ENCODE peak calls at places on chromosomes 16 and 17, in ten cellular contexts. G, M, F, B, U, T, P, Z, I and J are unnamed samples.

GRCh38 chr16:64122177-64122576 is 999.7 kb downstream of the CDH11 start:
- DNase-seq in G (no peak), M (no peak), F (no peak), B (no peak), U (no peak), T (no peak), P (no peak), Z (no peak), I (no peak), J (no peak)

GRCh38 chr16:75244844-75245758 is 6.3 kb downstream of the BCAR1 start:
- DNase-seq in G (peak; percentile 87), M (peak; percentile 93), F (peak; percentile 83), B (peak; percentile 98), U (no peak), T (peak; percentile 84), P (peak; percentile 90), Z (peak; percentile 65), I (peak; percentile 86), J (peak; percentile 93)

GRCh38 chr17:80361495-80362220 is 53.3 kb upstream of the ENDOV start:
- DNase-seq in G (no peak), M (no peak), F (no peak), B (no peak), U (peak; percentile 70), T (no peak), P (peak; percentile 35), Z (no peak), I (peak; percentile 56), J (no peak)

GRCh38 chr17:48995332-48995870 is 1.8 kb upstream of the IGF2BP1 start:
- DNase-seq in G (no peak), M (no peak), F (no peak), B (no peak), U (peak; percentile 84), T (no peak), P (peak; percentile 59), Z (no peak), I (no peak), J (no peak)

GRCh38 chr16:89581861-89582563 is 6.5 kb downstream of the CPNE7 start:
- DNase-seq in G (no peak), M (peak; percentile 65), F (no peak), B (peak; percentile 82), U (no peak), T (no peak), P (no peak), Z (peak; percentile 46), I (no peak), J (peak; percentile 52)

GRCh38 chr16:65119905-65120341 is 1.9 kb downstream of the CDH11 start:
- DNase-seq in G (no peak), M (no peak), F (no peak), B (peak; percentile 48), U (no peak), T (no peak), P (peak; percentile 19), Z (no peak), I (peak; percentile 63), J (peak; percentile 76)

GRCh38 chr17:39270923-39271322 is 45.2 kb upstream of the STAC2 start:
- DNase-seq in G (peak; percentile 69), M (no peak), F (no peak), B (peak; percentile 55), U (no peak), T (no peak), P (no peak), Z (peak; percentile 32), I (no peak), J (peak; percentile 11)

GRCh38 chr17:17900615-17901520 is 64.1 kb upstream of the SREBF1 start:
- DNase-seq in G (peak; percentile 80), M (peak; percentile 85), F (peak; percentile 73), B (peak; percentile 99), U (no peak), T (peak; percentile 81), P (no peak), Z (peak; percentile 89), I (peak; percentile 88), J (peak; percentile 95)

GRCh38 chr16:48235058-48235555 is 9.0 kb upstream of the LONP2 start:
- DNase-seq in G (no peak), M (no peak), F (no peak), B (no peak), U (no peak), T (no peak), P (no peak), Z (no peak), I (no peak), J (no peak)

GRCh38 chr16:24423332-24423731 is 116.0 kb upstream of the RBBP6 start:
- DNase-seq in G (no peak), M (no peak), F (no peak), B (no peak), U (no peak), T (no peak), P (no peak), Z (no peak), I (no peak), J (no peak)

GRCh38 chr16:67966549-67967182 is 1.8 kb downstream of the SLC12A4 start:
- DNase-seq in G (no peak), M (no peak), F (peak; percentile 53), B (peak; percentile 33), U (peak; percentile 49), T (no peak), P (no peak), Z (no peak), I (no peak), J (no peak)

GRCh38 chr17:74555427-74555826 is 9.5 kb upstream of the CD300C start:
- DNase-seq in G (no peak), M (no peak), F (no peak), B (no peak), U (no peak), T (no peak), P (no peak), Z (no peak), I (no peak), J (no peak)

GRCh38 chr17:82216301-82217119 is 3.9 kb upstream of the CCDC57 start:
- DNase-seq in G (peak; percentile 40), M (peak; percentile 92), F (peak; percentile 61), B (peak; percentile 81), U (peak; percentile 16), T (peak; percentile 66), P (no peak), Z (peak; percentile 81), I (no peak), J (no peak)

GRCh38 chr16:89145406-89146161 is 26.0 kb upstream of the CDH15 start:
- DNase-seq in G (no peak), M (no peak), F (no peak), B (no peak), U (no peak), T (no peak), P (no peak), Z (no peak), I (peak; percentile 25), J (no peak)

GRCh38 chr16:84448444-84448843 is 56.0 kb downstream of the MEAK7 start:
- DNase-seq in G (no peak), M (no peak), F (no peak), B (no peak), U (no peak), T (no peak), P (no peak), Z (no peak), I (peak; percentile 19), J (no peak)

DNA sequence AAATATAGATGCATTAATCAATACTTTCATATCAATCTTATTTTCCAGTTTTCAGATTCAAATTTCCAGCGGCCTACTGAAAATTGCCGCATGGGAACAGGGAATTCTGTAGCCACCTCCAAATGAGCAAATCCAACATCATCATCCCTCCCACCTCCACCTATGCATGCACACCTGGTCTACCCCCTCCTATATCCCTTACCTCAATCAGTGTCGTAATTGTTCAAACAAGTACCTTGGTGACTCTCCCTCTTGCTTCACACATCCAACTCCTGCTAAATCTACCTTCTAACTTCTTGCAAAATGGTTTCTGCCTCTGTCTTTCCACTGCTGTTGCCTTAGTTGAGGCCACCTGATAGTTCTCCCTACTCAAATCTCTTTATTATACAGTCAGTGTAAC is 160.1 kb downstream of the SOX9 start:
- DNase-seq in G (no peak), M (no peak), F (no peak), B (no peak), U (no peak), T (no peak), P (no peak), Z (no peak), I (no peak), J (no peak)
- TF ChIP-seq CTCF in G (no peak), M (no peak), F (no peak), B (no peak), U (no peak), T (no peak), P (no peak), Z (no peak), I (no peak), J (no peak)

GRCh38 chr17:45395569-45396415 is 36.9 kb downstream of the ARHGAP27 start:
- DNase-seq in G (no peak), M (no peak), F (no peak), B (no peak), U (no peak), T (no peak), P (no peak), Z (no peak), I (peak; percentile 45), J (no peak)
- H3K4me3 ChIP-seq in G (peak overlapping the region; percentile 51), M (no peak overlapping the region), F (no peak overlapping the region), B (peak overlapping the region; percentile 33), U (no peak overlapping the region), T (peak overlapping the region; percentile 39), P (no peak overlapping the region), Z (no peak overlapping the region), I (peak overlapping the region; percentile 24), J (no peak overlapping the region)

GRCh38 chr16:2082171-2082982 is 34.6 kb downstream of the TSC2 start:
- DNase-seq in G (no peak), M (peak; percentile 96), F (peak; percentile 43), B (no peak), U (no peak), T (no peak), P (no peak), Z (no peak), I (peak; percentile 90), J (no peak)
- TF ChIP-seq CTCF in G (no peak), M (peak; percentile 51), F (peak; percentile 20), B (no peak), U (no peak), T (peak; percentile 32), P (no peak), Z (no peak), I (no peak), J (no peak)

GRCh38 chr17:59802160-59802559 is 90.6 kb downstream of the TUBD1 start:
- DNase-seq in G (no peak), M (no peak), F (no peak), B (no peak), U (no peak), T (no peak), P (no peak), Z (no peak), I (no peak), J (no peak)

GRCh38 chr17:59800530-59800942 is 92.2 kb downstream of the TUBD1 start:
- DNase-seq in G (no peak), M (no peak), F (no peak), B (no peak), U (no peak), T (no peak), P (no peak), Z (no peak), I (no peak), J (no peak)

GRCh38 chr17:59807892-59808509 is 84.7 kb downstream of the TUBD1 start:
- DNase-seq in G (no peak), M (no peak), F (no peak), B (no peak), U (no peak), T (no peak), P (no peak), Z (no peak), I (no peak), J (no peak)

GRCh38 chr17:59804910-59805381 is 87.8 kb downstream of the TUBD1 start:
- DNase-seq in G (no peak), M (no peak), F (no peak), B (no peak), U (no peak), T (no peak), P (no peak), Z (no peak), I (no peak), J (no peak)

GRCh38 chr17:59803377-59803757 is 89.4 kb downstream of the TUBD1 start:
- DNase-seq in G (no peak), M (no peak), F (no peak), B (no peak), U (no peak), T (no peak), P (no peak), Z (no peak), I (no peak), J (no peak)
- H3K4me3 ChIP-seq in G (no peak overlapping the region), M (no peak overlapping the region), F (no peak overlapping the region), B (no peak overlapping the region), U (no peak overlapping the region), T (no peak overlapping the region), P (no peak overlapping the region), Z (no peak overlapping the region), I (no peak overlapping the region), J (no peak overlapping the region)